ENCODE peak calls at places on chromosomes 5 and 9, in ten cellular contexts. B is activated CD8-positive, alpha-beta T cell treated with anti-CD3 and anti-CD28 coated beads for 36 hours; U is GM13976; R is neural crest cell; J is thoracic aorta; V is PC-9; Q is epithelial cell of esophagus; S is AG04450; K is GM12864; O is endothelial cell. L is an unnamed sample.

GRCh38 chr5:179805529-179806249 is 977 bp downstream of the MGAT4B start:
- DNase-seq in B (peak), U (peak), R (peak), J (no peak), V (no peak), Q (peak), S (no peak), K (no peak), O (peak), L (peak)

GRCh38 chr9:13023498-13023897 is 248.7 kb downstream of the LURAP1L start:
- DNase-seq in B (no peak), U (no peak), R (no peak), J (no peak), V (peak), Q (peak), S (no peak), K (no peak), O (no peak), L (no peak)

GRCh38 chr9:135926402-135927194 is 19.3 kb upstream of the CAMSAP1 start:
- DNase-seq in B (peak), U (peak), R (peak), J (no peak), V (peak), Q (peak), S (no peak), K (no peak), O (no peak), L (peak)

GRCh38 chr5:173228107-173228506 is 6.9 kb downstream of the NKX2-5 start:
- DNase-seq in B (no peak), U (no peak), R (no peak), J (no peak), V (no peak), Q (no peak), S (no peak), K (no peak), O (no peak), L (no peak)

GRCh38 chr5:127439544-127440096 is 77.8 kb upstream of the PRRC1 start:
- DNase-seq in B (no peak), U (no peak), R (no peak), J (no peak), V (no peak), Q (no peak), S (no peak), K (no peak), O (no peak), L (no peak)

GRCh38 chr9:98738741-98739140 is 30.0 kb upstream of the GABBR2 start:
- DNase-seq in B (no peak), U (no peak), R (no peak), J (no peak), V (no peak), Q (no peak), S (no peak), K (no peak), O (no peak), L (no peak)

GRCh38 chr9:4334439-4334838 is 34.6 kb upstream of the GLIS3 start:
- DNase-seq in B (no peak), U (no peak), R (no peak), J (no peak), V (peak), Q (peak), S (no peak), K (no peak), O (peak), L (no peak)

GRCh38 chr5:68930139-68930538 is 163.7 kb upstream of the SLC30A5 start:
- DNase-seq in B (no peak), U (no peak), R (no peak), J (no peak), V (no peak), Q (peak), S (no peak), K (no peak), O (no peak), L (no peak)

GRCh38 chr5:180120221-180121101 is 48.9 kb upstream of the RNF130 start:
- DNase-seq in B (no peak), U (no peak), R (no peak), J (no peak), V (peak), Q (no peak), S (no peak), K (no peak), O (no peak), L (no peak)

GRCh38 chr5:1048162-1048721 is 39.6 kb downstream of the NKD2 start:
- DNase-seq in B (no peak), U (no peak), R (no peak), J (no peak), V (no peak), Q (no peak), S (no peak), K (no peak), O (no peak), L (no peak)

GRCh38 chr5:4245511-4245910 is 649.9 kb downstream of the IRX1 start:
- DNase-seq in B (no peak), U (no peak), R (no peak), J (no peak), V (no peak), Q (no peak), S (no peak), K (no peak), O (no peak), L (no peak)

GRCh38 chr5:107517185-107517868 is 153.4 kb downstream of the EFNA5 start:
- DNase-seq in B (no peak), U (no peak), R (no peak), J (no peak), V (no peak), Q (peak), S (no peak), K (no peak), O (no peak), L (no peak)

GRCh38 chr5:40554794-40555193 is 124.9 kb upstream of the PTGER4 start:
- DNase-seq in B (no peak), U (no peak), R (no peak), J (no peak), V (no peak), Q (no peak), S (no peak), K (no peak), O (no peak), L (no peak)

GRCh38 chr5:141747152-141747640 is 65.2 kb upstream of the ARAP3 start:
- DNase-seq in B (no peak), U (no peak), R (peak), J (no peak), V (no peak), Q (peak), S (no peak), K (no peak), O (peak), L (peak)

GRCh38 chr5:67538343-67538670 is 341.7 kb upstream of the CD180 start:
- DNase-seq in B (no peak), U (no peak), R (no peak), J (no peak), V (no peak), Q (no peak), S (no peak), K (no peak), O (no peak), L (no peak)

GRCh38 chr5:60473654-60474053 is 226.3 kb downstream of the DEPDC1B start:
- DNase-seq in B (no peak), U (no peak), R (no peak), J (no peak), V (no peak), Q (no peak), S (no peak), K (no peak), O (no peak), L (no peak)

GRCh38 chr9:19231126-19232035 is 888 bp downstream of the DENND4C start:
- DNase-seq in B (peak), U (no peak), R (no peak), J (no peak), V (no peak), Q (peak), S (no peak), K (no peak), O (no peak), L (peak)

GRCh38 chr5:178683758-178684157 is 46.7 kb downstream of the ZNF354A start:
- DNase-seq in B (no peak), U (no peak), R (no peak), J (no peak), V (no peak), Q (no peak), S (no peak), K (no peak), O (no peak), L (no peak)

GRCh38 chr5:86757824-86758223 is 140.1 kb downstream of the COX7C start:
- DNase-seq in B (no peak), U (no peak), R (no peak), J (no peak), V (no peak), Q (peak), S (no peak), K (no peak), O (no peak), L (no peak)

GRCh38 chr5:35246411-35246810 is 16.1 kb upstream of the PRLR start:
- DNase-seq in B (no peak), U (no peak), R (no peak), J (no peak), V (no peak), Q (no peak), S (no peak), K (no peak), O (no peak), L (no peak)

GRCh38 chr9:114281421-114282103 is 41.3 kb upstream of the ORM1 start:
- DNase-seq in B (no peak), U (no peak), R (no peak), J (no peak), V (no peak), Q (no peak), S (no peak), K (no peak), O (no peak), L (peak)

GRCh38 chr9:111759762-111760639 is 34.7 kb downstream of the SHOC1 start:
- DNase-seq in B (peak), U (peak), R (peak), J (no peak), V (peak), Q (peak), S (peak), K (peak), O (peak), L (peak)

GRCh38 chr5:36502608-36503007 is 103.8 kb upstream of the SLC1A3 start:
- DNase-seq in B (no peak), U (no peak), R (no peak), J (no peak), V (peak), Q (peak), S (peak), K (no peak), O (no peak), L (peak)

GRCh38 chr9:28456886-28457285 is 883.6 kb upstream of the C9orf72 start:
- DNase-seq in B (no peak), U (no peak), R (no peak), J (no peak), V (no peak), Q (no peak), S (no peak), K (no peak), O (no peak), L (no peak)

GRCh38 chr5:38714703-38715355 is 131.0 kb upstream of the OSMR start:
- DNase-seq in B (no peak), U (no peak), R (no peak), J (no peak), V (no peak), Q (no peak), S (no peak), K (no peak), O (no peak), L (no peak)

GRCh38 chr9:16131269-16131668 is 578.4 kb downstream of the CCDC171 start:
- DNase-seq in B (no peak), U (no peak), R (no peak), J (no peak), V (no peak), Q (peak), S (no peak), K (no peak), O (peak), L (peak)

DNA sequence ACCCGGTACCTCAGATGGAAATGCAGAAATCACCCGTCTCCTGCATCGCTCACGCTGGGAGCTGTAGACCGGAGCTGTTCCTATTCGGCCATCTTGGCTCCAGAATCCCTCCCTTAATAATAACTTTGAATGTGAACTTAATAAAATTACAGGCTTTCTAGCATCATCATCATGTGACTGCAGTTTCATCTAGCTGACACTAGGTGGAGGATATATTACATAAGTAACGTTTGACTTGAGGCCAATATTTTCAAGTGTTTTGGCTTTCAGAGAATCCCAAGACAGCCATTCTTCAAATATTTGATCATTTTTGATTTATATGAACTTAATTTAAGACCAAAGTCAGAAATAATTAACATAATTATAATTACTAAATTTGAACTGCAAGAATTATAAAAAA is 474.9 kb upstream of the CDH10 start:
- DNase-seq in B (no peak), U (peak), R (no peak), J (no peak), V (peak), Q (no peak), S (no peak), K (no peak), O (no peak), L (peak)
- TF ChIP-seq CTCF in B (no peak), U (no peak), R (peak), J (no peak), V (peak), Q (no peak), S (peak), K (peak), O (peak), L (peak)

GRCh38 chr9:124399323-124399962 is 15.8 kb downstream of the PSMB7 start:
- DNase-seq in B (no peak), U (no peak), R (peak), J (no peak), V (no peak), Q (no peak), S (no peak), K (no peak), O (no peak), L (peak)
- TF ChIP-seq CTCF in B (no peak), U (no peak), R (no peak), J (no peak), V (no peak), Q (peak), S (peak), K (no peak), O (no peak), L (peak)

DNA sequence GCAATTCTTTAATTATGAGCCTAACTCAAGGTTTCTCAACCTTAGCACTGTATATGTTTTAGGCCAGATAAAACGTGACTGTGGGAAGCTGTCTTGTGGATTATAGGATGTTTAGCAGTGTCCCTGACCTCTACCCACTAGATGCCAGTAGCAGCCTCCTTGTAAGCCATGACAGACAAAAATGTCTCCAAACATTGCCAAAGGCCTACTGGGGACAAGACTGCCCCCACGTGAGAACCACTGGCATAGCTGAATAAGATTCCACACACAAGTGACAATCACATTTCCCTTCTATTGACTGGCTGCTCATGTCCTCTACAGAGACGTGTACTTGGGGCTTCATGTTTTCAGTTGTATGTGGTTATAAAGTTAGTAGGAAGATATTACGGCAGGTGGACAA is 55.4 kb downstream of the GOLM1 start:
- DNase-seq in B (no peak), U (no peak), R (no peak), J (no peak), V (no peak), Q (peak), S (no peak), K (no peak), O (no peak), L (no peak)
- TF ChIP-seq CTCF in B (no peak), U (no peak), R (peak), J (no peak), V (peak), Q (no peak), S (no peak), K (peak), O (no peak), L (no peak)

GRCh38 chr5:100502684-100503083 is 32.5 kb upstream of the FAM174A start:
- DNase-seq in B (no peak), U (no peak), R (no peak), J (no peak), V (no peak), Q (no peak), S (no peak), K (no peak), O (no peak), L (no peak)

GRCh38 chr5:100505984-100506670 is 29.0 kb upstream of the FAM174A start:
- DNase-seq in B (no peak), U (no peak), R (no peak), J (no peak), V (peak), Q (peak), S (peak), K (no peak), O (no peak), L (peak)
- TF ChIP-seq CTCF in B (no peak), U (no peak), R (no peak), J (no peak), V (no peak), Q (peak), S (peak), K (no peak), O (no peak), L (no peak)

DNA sequence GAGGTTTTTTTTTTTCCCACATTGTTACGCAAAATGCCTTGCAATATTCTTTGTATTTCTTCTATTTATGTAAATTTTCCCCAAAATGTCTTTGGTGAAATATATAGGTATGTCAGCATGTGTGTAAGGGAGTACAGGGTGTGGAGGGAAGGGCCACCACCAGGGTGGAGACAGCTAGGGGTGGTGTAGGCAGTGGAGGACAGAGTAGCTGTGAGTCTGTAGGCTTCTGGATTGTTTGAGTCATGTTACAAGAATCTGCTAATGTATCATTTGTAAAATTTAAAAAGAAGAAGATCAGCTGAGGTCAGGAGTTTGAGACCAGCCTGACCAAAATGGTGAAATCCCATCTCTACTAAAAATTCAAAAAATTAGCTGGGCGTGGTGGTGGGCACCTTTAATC is 175.5 kb downstream of the NXNL2 start:
- DNase-seq in B (no peak), U (no peak), R (no peak), J (no peak), V (no peak), Q (peak), S (no peak), K (no peak), O (no peak), L (no peak)
- TF ChIP-seq CTCF in B (no peak), U (no peak), R (no peak), J (no peak), V (no peak), Q (no peak), S (no peak), K (no peak), O (no peak), L (no peak)

GRCh38 chr5:54229041-54229780 is 81.2 kb downstream of the ARL15 start:
- DNase-seq in B (peak), U (peak), R (peak), J (no peak), V (peak), Q (peak), S (peak), K (no peak), O (peak), L (peak)

DNA sequence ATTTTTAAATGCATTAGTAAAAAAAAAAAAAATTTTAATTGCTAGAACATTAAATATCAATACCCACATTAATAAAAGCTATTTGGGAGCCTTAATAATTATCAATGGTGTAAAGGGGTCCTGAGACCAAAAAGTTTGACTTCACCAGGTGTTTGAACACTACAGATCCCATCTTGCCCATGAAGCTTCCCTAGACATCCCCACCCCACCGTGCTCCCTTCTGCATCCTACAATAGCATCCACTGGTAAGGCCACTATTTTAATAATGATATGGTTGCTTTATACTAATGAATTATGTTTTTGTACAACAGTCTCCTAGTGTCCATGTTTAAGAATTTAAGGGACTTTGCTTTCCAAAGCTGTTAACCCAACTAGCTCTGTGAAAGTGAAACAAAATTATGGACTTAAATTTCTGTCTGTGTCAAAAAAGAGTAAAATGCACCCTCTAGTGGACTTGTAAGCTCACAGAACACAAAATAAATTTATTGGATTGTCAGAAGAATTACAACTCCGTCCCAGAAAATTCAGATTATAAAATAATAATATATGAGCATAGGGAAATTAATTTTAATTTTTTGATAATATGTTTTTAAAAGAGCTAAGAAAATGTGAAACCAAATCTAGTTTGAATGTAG is 76.0 kb downstream of the ARL15 start:
- DNase-seq in B (no peak), U (peak), R (no peak), J (no peak), V (no peak), Q (peak), S (peak), K (no peak), O (no peak), L (peak)
- TF ChIP-seq CTCF in B (peak), U (peak), R (peak), J (peak), V (peak), Q (peak), S (peak), K (peak), O (peak), L (peak)

GRCh38 chr9:36999728-37000333 is 34.2 kb downstream of the PAX5 start:
- DNase-seq in B (no peak), U (no peak), R (no peak), J (no peak), V (no peak), Q (no peak), S (no peak), K (no peak), O (no peak), L (no peak)
- TF ChIP-seq CTCF in B (no peak), U (peak), R (no peak), J (no peak), V (no peak), Q (no peak), S (no peak), K (peak), O (no peak), L (no peak)

DNA sequence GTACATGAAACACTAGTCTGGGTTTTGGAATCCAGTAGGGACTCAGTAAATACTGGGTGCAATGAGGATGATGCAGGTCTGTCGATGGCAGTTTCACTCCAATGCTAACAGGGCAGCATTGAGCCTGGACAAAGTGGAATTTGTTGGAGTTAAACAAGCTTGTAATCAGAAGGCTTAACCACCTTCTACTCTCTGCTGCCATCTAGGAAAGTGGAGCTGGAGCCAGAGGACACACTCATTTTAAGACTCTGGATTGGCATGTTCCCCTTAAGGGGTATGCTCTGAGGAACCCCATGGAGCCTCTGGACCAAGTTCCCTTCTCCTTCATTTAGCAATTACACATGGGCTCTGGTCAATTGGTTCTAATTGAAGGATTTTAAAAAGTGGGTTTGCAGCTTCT is 331.0 kb upstream of the ADAMTSL1 start:
- DNase-seq in B (no peak), U (no peak), R (no peak), J (no peak), V (no peak), Q (peak), S (no peak), K (no peak), O (peak), L (no peak)
- TF ChIP-seq CTCF in B (no peak), U (no peak), R (peak), J (no peak), V (no peak), Q (peak), S (peak), K (peak), O (no peak), L (peak)

L was measured in AG10803.